ENCODE peak calls at places on chromosomes 5 and 9, in eight cellular contexts. One of them, this sample, is unnamed.

GRCh38 chr9:130423272-130423671 is 21.5 kb upstream of the ASS1 start:
- DNase-seq in cardiac fibroblast: no peak
- DNase-seq in effector memory CD4-positive, alpha-beta T cell: no peak
- DNase-seq in MG63: peak; percentile 78
- DNase-seq in body of pancreas: no peak
- DNase-seq in PC-9: no peak
- DNase-seq in brain microvascular endothelial cell: no peak
- DNase-seq in fibroblast of mammary gland: no peak
- DNase-seq in this sample: peak; percentile 6

GRCh38 chr5:317086-317811 is 4.3 kb upstream of the AHRR start:
- DNase-seq in brain microvascular endothelial cell: peak; percentile 65
- DNase-seq in fibroblast of mammary gland: peak; percentile 68
- DNase-seq in cardiac fibroblast: peak; percentile 64
- DNase-seq in PC-9: peak; percentile 89
- DNase-seq in body of pancreas: no peak
- DNase-seq in effector memory CD4-positive, alpha-beta T cell: no peak
- DNase-seq in MG63: peak; percentile 78
- DNase-seq in this sample: peak; percentile 67

GRCh38 chr5:119291056-119291455 is 64.8 kb upstream of the TNFAIP8 start:
- DNase-seq in brain microvascular endothelial cell: no peak
- DNase-seq in effector memory CD4-positive, alpha-beta T cell: no peak
- DNase-seq in PC-9: no peak
- DNase-seq in fibroblast of mammary gland: no peak
- DNase-seq in cardiac fibroblast: no peak
- DNase-seq in MG63: no peak
- DNase-seq in body of pancreas: no peak
- DNase-seq in this sample: no peak

GRCh38 chr5:61995486-61995885 is 310.5 kb upstream of the KIF2A start:
- DNase-seq in brain microvascular endothelial cell: no peak
- DNase-seq in PC-9: no peak
- DNase-seq in body of pancreas: no peak
- DNase-seq in MG63: no peak
- DNase-seq in effector memory CD4-positive, alpha-beta T cell: no peak
- DNase-seq in cardiac fibroblast: no peak
- DNase-seq in fibroblast of mammary gland: no peak
- DNase-seq in this sample: no peak

GRCh38 chr9:104557179-104557634 is 11.8 kb upstream of the OR13C8 start:
- DNase-seq in fibroblast of mammary gland: no peak
- DNase-seq in body of pancreas: no peak
- DNase-seq in MG63: no peak
- DNase-seq in brain microvascular endothelial cell: no peak
- DNase-seq in effector memory CD4-positive, alpha-beta T cell: no peak
- DNase-seq in cardiac fibroblast: no peak
- DNase-seq in PC-9: no peak
- DNase-seq in this sample: no peak

GRCh38 chr5:157603333-157604190 is 28.0 kb upstream of the ADAM19 start:
- DNase-seq in brain microvascular endothelial cell: peak; percentile 90
- DNase-seq in PC-9: peak; percentile 29
- DNase-seq in cardiac fibroblast: peak; percentile 94
- DNase-seq in effector memory CD4-positive, alpha-beta T cell: peak; percentile 75
- DNase-seq in body of pancreas: peak; percentile 23
- DNase-seq in MG63: peak; percentile 78
- DNase-seq in fibroblast of mammary gland: peak; percentile 89
- DNase-seq in this sample: peak; percentile 94

GRCh38 chr5:132557425-132557805 is 638 bp downstream of the RAD50 start:
- DNase-seq in PC-9: peak; percentile 31
- DNase-seq in MG63: peak; percentile 53
- DNase-seq in fibroblast of mammary gland: peak; percentile 48
- DNase-seq in effector memory CD4-positive, alpha-beta T cell: no peak
- DNase-seq in body of pancreas: peak; percentile 46
- DNase-seq in brain microvascular endothelial cell: peak; percentile 14
- DNase-seq in cardiac fibroblast: peak; percentile 47
- DNase-seq in this sample: peak; percentile 28

GRCh38 chr9:95091574-95091970 is 225.9 kb downstream of the FANCC start:
- DNase-seq in cardiac fibroblast: peak; percentile 72
- DNase-seq in body of pancreas: no peak
- DNase-seq in brain microvascular endothelial cell: peak; percentile 84
- DNase-seq in MG63: no peak
- DNase-seq in fibroblast of mammary gland: peak; percentile 23
- DNase-seq in effector memory CD4-positive, alpha-beta T cell: no peak
- DNase-seq in PC-9: peak; percentile 55
- DNase-seq in this sample: peak; percentile 87

GRCh38 chr5:28065664-28066063 is 1027.3 kb upstream of the CDH9 start:
- DNase-seq in MG63: no peak
- DNase-seq in fibroblast of mammary gland: no peak
- DNase-seq in PC-9: no peak
- DNase-seq in cardiac fibroblast: no peak
- DNase-seq in body of pancreas: no peak
- DNase-seq in brain microvascular endothelial cell: no peak
- DNase-seq in effector memory CD4-positive, alpha-beta T cell: no peak
- DNase-seq in this sample: no peak

GRCh38 chr5:68894673-68895072 is 199.1 kb upstream of the SLC30A5 start:
- DNase-seq in MG63: no peak
- DNase-seq in body of pancreas: no peak
- DNase-seq in brain microvascular endothelial cell: no peak
- DNase-seq in fibroblast of mammary gland: no peak
- DNase-seq in effector memory CD4-positive, alpha-beta T cell: no peak
- DNase-seq in PC-9: peak; percentile 29
- DNase-seq in cardiac fibroblast: no peak
- DNase-seq in this sample: no peak

GRCh38 chr5:33793836-33794549 is 97.8 kb downstream of the ADAMTS12 start:
- DNase-seq in fibroblast of mammary gland: peak; percentile 78
- DNase-seq in PC-9: no peak
- DNase-seq in MG63: no peak
- DNase-seq in cardiac fibroblast: peak; percentile 55
- DNase-seq in brain microvascular endothelial cell: no peak
- DNase-seq in body of pancreas: no peak
- DNase-seq in effector memory CD4-positive, alpha-beta T cell: no peak
- DNase-seq in this sample: no peak

GRCh38 chr9:112970939-112971338 is 41.1 kb downstream of the ZNF883 start:
- DNase-seq in effector memory CD4-positive, alpha-beta T cell: no peak
- DNase-seq in brain microvascular endothelial cell: no peak
- DNase-seq in MG63: no peak
- DNase-seq in fibroblast of mammary gland: peak; percentile 23
- DNase-seq in body of pancreas: no peak
- DNase-seq in cardiac fibroblast: peak; percentile 20
- DNase-seq in PC-9: no peak
- DNase-seq in this sample: peak; percentile 10

GRCh38 chr5:117800261-117800660 is 1188.1 kb downstream of the DTWD2 start:
- DNase-seq in cardiac fibroblast: peak; percentile 38
- DNase-seq in MG63: no peak
- DNase-seq in body of pancreas: no peak
- DNase-seq in brain microvascular endothelial cell: peak; percentile 36
- DNase-seq in fibroblast of mammary gland: no peak
- DNase-seq in effector memory CD4-positive, alpha-beta T cell: no peak
- DNase-seq in PC-9: no peak
- DNase-seq in this sample: peak; percentile 9

GRCh38 chr9:96609732-96610131 is 9.9 kb downstream of the CDC14B start:
- DNase-seq in cardiac fibroblast: no peak
- DNase-seq in effector memory CD4-positive, alpha-beta T cell: no peak
- DNase-seq in MG63: no peak
- DNase-seq in brain microvascular endothelial cell: no peak
- DNase-seq in fibroblast of mammary gland: no peak
- DNase-seq in body of pancreas: no peak
- DNase-seq in PC-9: no peak
- DNase-seq in this sample: no peak

GRCh38 chr9:96615421-96615820 is 4.2 kb downstream of the CDC14B start:
- DNase-seq in cardiac fibroblast: no peak
- DNase-seq in PC-9: no peak
- DNase-seq in MG63: no peak
- DNase-seq in body of pancreas: no peak
- DNase-seq in effector memory CD4-positive, alpha-beta T cell: no peak
- DNase-seq in brain microvascular endothelial cell: no peak
- DNase-seq in fibroblast of mammary gland: no peak
- DNase-seq in this sample: no peak

GRCh38 chr9:96611302-96611701 is 8.3 kb downstream of the CDC14B start:
- DNase-seq in cardiac fibroblast: no peak
- DNase-seq in body of pancreas: no peak
- DNase-seq in fibroblast of mammary gland: no peak
- DNase-seq in effector memory CD4-positive, alpha-beta T cell: no peak
- DNase-seq in PC-9: no peak
- DNase-seq in brain microvascular endothelial cell: no peak
- DNase-seq in MG63: no peak
- DNase-seq in this sample: no peak

GRCh38 chr9:96612966-96613589 is 6.6 kb downstream of the CDC14B start:
- DNase-seq in cardiac fibroblast: no peak
- DNase-seq in brain microvascular endothelial cell: no peak
- DNase-seq in effector memory CD4-positive, alpha-beta T cell: no peak
- DNase-seq in MG63: no peak
- DNase-seq in body of pancreas: no peak
- DNase-seq in PC-9: no peak
- DNase-seq in fibroblast of mammary gland: no peak
- DNase-seq in this sample: no peak

DNA sequence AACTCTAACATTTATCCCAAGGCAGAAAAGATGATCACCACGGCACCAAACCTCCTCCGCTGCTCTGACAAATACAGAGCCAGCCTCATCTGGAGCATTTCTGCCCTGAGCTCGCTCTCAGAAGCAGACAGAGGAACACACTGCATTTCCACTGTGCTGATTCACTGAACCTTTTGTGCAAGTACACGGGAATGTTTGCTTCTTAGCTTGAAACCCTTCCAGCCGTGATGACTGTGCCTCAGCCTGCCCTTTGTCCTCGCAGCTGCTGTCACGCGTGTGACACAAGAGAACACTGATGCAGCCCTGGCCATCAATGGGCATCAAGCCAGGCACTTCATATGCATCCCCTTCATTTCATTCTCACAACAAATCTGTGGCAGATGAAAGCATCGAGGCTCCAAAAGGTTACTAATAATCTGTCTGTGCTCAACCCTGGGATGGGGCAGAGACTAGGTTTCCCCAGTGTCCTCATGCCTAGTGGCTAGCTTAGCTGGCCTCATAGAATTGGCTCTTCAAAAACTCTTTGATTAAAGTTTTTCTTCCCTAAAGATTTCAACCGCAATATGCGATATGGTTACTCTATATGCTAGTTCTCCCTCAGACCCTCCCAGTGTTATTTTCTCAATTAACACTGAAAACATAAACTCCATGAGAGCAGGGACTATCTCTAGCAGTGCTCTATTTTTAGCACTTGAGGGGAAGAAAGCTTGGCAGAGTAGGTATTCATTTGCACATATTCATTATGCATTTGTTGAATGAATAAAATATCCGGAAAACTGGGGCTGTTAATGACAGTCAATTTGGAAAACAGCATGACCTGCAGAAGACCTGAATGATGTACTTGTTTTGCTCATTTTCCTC is 7.3 kb downstream of the CDC14B start:
- DNase-seq in body of pancreas: peak; percentile 69
- DNase-seq in cardiac fibroblast: peak; percentile 94
- DNase-seq in effector memory CD4-positive, alpha-beta T cell: no peak
- DNase-seq in PC-9: peak; percentile 49
- DNase-seq in fibroblast of mammary gland: peak; percentile 96
- DNase-seq in brain microvascular endothelial cell: peak; percentile 92
- DNase-seq in MG63: peak; percentile 64
- DNase-seq in this sample: peak; percentile 87
- H3K4me3 ChIP-seq in body of pancreas: no peak overlapping the region
- H3K4me3 ChIP-seq in cardiac fibroblast: peak overlapping the region; percentile 3
- H3K4me3 ChIP-seq in effector memory CD4-positive, alpha-beta T cell: no peak overlapping the region
- H3K4me3 ChIP-seq in PC-9: peak overlapping the region; percentile 18
- H3K4me3 ChIP-seq in fibroblast of mammary gland: peak overlapping the region; percentile 18
- H3K4me3 ChIP-seq in brain microvascular endothelial cell: no peak overlapping the region
- H3K4me3 ChIP-seq in MG63: peak overlapping the region; percentile 19
- H3K4me3 ChIP-seq in this sample: peak overlapping the region; percentile 8

GRCh38 chr5:2748180-2748840 is 3.2 kb downstream of the IRX2 start:
- DNase-seq in cardiac fibroblast: no peak
- DNase-seq in effector memory CD4-positive, alpha-beta T cell: no peak
- DNase-seq in fibroblast of mammary gland: no peak
- DNase-seq in PC-9: no peak
- DNase-seq in body of pancreas: no peak
- DNase-seq in brain microvascular endothelial cell: no peak
- DNase-seq in MG63: no peak
- DNase-seq in this sample: no peak
- H3K4me3 ChIP-seq in cardiac fibroblast: no peak overlapping the region
- H3K4me3 ChIP-seq in effector memory CD4-positive, alpha-beta T cell: no peak overlapping the region
- H3K4me3 ChIP-seq in fibroblast of mammary gland: peak overlapping the region; percentile 34
- H3K4me3 ChIP-seq in PC-9: no peak overlapping the region
- H3K4me3 ChIP-seq in body of pancreas: no peak overlapping the region
- H3K4me3 ChIP-seq in brain microvascular endothelial cell: no peak overlapping the region
- H3K4me3 ChIP-seq in MG63: no peak overlapping the region
- H3K4me3 ChIP-seq in this sample: peak overlapping the region; percentile 57

DNA sequence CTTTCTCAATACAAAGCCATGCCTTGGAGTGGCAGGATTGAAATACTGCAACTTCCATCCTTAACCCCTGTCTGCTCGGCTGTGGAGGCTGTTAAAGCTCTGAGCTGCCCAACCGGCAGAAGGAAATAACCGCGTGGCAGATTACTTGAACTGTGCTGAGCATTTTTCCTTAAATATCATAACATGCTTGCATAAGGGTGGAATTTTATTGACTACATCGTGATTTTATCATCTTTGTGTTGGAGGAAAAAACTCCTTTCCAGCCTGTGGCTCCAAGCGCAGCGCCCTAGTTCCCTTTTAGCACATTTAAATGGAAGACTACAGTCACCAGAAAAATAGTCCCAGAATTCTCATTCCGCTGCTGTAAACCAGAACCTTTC is 1.6 kb downstream of the SHC3 start:
- DNase-seq in cardiac fibroblast: peak; percentile 66
- DNase-seq in body of pancreas: no peak
- DNase-seq in effector memory CD4-positive, alpha-beta T cell: no peak
- DNase-seq in PC-9: no peak
- DNase-seq in fibroblast of mammary gland: peak; percentile 47
- DNase-seq in brain microvascular endothelial cell: peak; percentile 50
- DNase-seq in MG63: no peak
- DNase-seq in this sample: peak; percentile 73
- H3K4me3 ChIP-seq in cardiac fibroblast: peak overlapping the region; percentile 66
- H3K4me3 ChIP-seq in body of pancreas: no peak overlapping the region
- H3K4me3 ChIP-seq in effector memory CD4-positive, alpha-beta T cell: no peak overlapping the region
- H3K4me3 ChIP-seq in PC-9: peak overlapping the region; percentile 62
- H3K4me3 ChIP-seq in fibroblast of mammary gland: peak overlapping the region; percentile 59
- H3K4me3 ChIP-seq in brain microvascular endothelial cell: peak overlapping the region; percentile 83
- H3K4me3 ChIP-seq in MG63: no peak overlapping the region
- H3K4me3 ChIP-seq in this sample: peak overlapping the region; percentile 62

GRCh38 chr9:13145340-13145739 is 134.2 kb downstream of the MPDZ start:
- DNase-seq in effector memory CD4-positive, alpha-beta T cell: no peak
- DNase-seq in cardiac fibroblast: no peak
- DNase-seq in brain microvascular endothelial cell: no peak
- DNase-seq in body of pancreas: no peak
- DNase-seq in PC-9: no peak
- DNase-seq in fibroblast of mammary gland: no peak
- DNase-seq in MG63: no peak
- DNase-seq in this sample: no peak

GRCh38 chr9:13142776-13143175 is 136.7 kb downstream of the MPDZ start:
- DNase-seq in brain microvascular endothelial cell: no peak
- DNase-seq in MG63: no peak
- DNase-seq in cardiac fibroblast: no peak
- DNase-seq in fibroblast of mammary gland: no peak
- DNase-seq in PC-9: no peak
- DNase-seq in body of pancreas: no peak
- DNase-seq in effector memory CD4-positive, alpha-beta T cell: no peak
- DNase-seq in this sample: no peak

GRCh38 chr9:13141629-13142028 is 137.9 kb downstream of the MPDZ start:
- DNase-seq in PC-9: no peak
- DNase-seq in body of pancreas: no peak
- DNase-seq in fibroblast of mammary gland: no peak
- DNase-seq in MG63: no peak
- DNase-seq in cardiac fibroblast: peak; percentile 26
- DNase-seq in effector memory CD4-positive, alpha-beta T cell: no peak
- DNase-seq in brain microvascular endothelial cell: no peak
- DNase-seq in this sample: peak; percentile 24

GRCh38 chr9:13144176-13144820 is 135.2 kb downstream of the MPDZ start:
- DNase-seq in effector memory CD4-positive, alpha-beta T cell: no peak
- DNase-seq in PC-9: no peak
- DNase-seq in body of pancreas: no peak
- DNase-seq in cardiac fibroblast: no peak
- DNase-seq in MG63: no peak
- DNase-seq in brain microvascular endothelial cell: no peak
- DNase-seq in fibroblast of mammary gland: no peak
- DNase-seq in this sample: no peak

GRCh38 chr9:13143281-13143680 is 136.2 kb downstream of the MPDZ start:
- DNase-seq in cardiac fibroblast: no peak
- DNase-seq in fibroblast of mammary gland: no peak
- DNase-seq in brain microvascular endothelial cell: no peak
- DNase-seq in body of pancreas: no peak
- DNase-seq in effector memory CD4-positive, alpha-beta T cell: no peak
- DNase-seq in PC-9: no peak
- DNase-seq in MG63: no peak
- DNase-seq in this sample: no peak
- H3K4me3 ChIP-seq in cardiac fibroblast: no peak overlapping the region
- H3K4me3 ChIP-seq in fibroblast of mammary gland: no peak overlapping the region
- H3K4me3 ChIP-seq in brain microvascular endothelial cell: no peak overlapping the region
- H3K4me3 ChIP-seq in body of pancreas: no peak overlapping the region
- H3K4me3 ChIP-seq in effector memory CD4-positive, alpha-beta T cell: no peak overlapping the region
- H3K4me3 ChIP-seq in PC-9: no peak overlapping the region
- H3K4me3 ChIP-seq in MG63: no peak overlapping the region
- H3K4me3 ChIP-seq in this sample: no peak overlapping the region